ENCODE peak calls at places on chromosomes 3 and 15, in seven cellular contexts. Z is caudate nucleus, U is amniotic stem cell, K is GM13977, C is HTR-8/SVneo, J is amygdala, A is NCI-H510A treated with DMSO at 0.1 percent for 48 hours. N is an unnamed sample.

GRCh38 chr15:80619677-80620076 is 75.4 kb upstream of the ABHD17C start:
- DNase-seq in Z (no peak), U (peak), K (no peak), C (no peak), J (no peak), A (no peak), N (no peak)

GRCh38 chr3:32366638-32367368 is 24.9 kb upstream of the CMTM7 start:
- DNase-seq in Z (no peak), U (no peak), K (no peak), C (no peak), J (no peak), A (no peak), N (no peak)

GRCh38 chr3:194507571-194507970 is 20.8 kb upstream of the ATP13A3 start:
- DNase-seq in Z (no peak), U (no peak), K (no peak), C (no peak), J (no peak), A (no peak), N (no peak)

GRCh38 chr3:140199008-140199407 is 264.0 kb downstream of the CLSTN2 start:
- DNase-seq in Z (no peak), U (no peak), K (no peak), C (no peak), J (no peak), A (no peak), N (no peak)

GRCh38 chr15:34301058-34301457 is 36.5 kb downstream of the SLC12A6 start:
- DNase-seq in Z (no peak), U (no peak), K (no peak), C (no peak), J (no peak), A (no peak), N (no peak)

GRCh38 chr3:118955914-118956556 is 78.6 kb downstream of the IGSF11 start:
- DNase-seq in Z (no peak), U (no peak), K (no peak), C (no peak), J (no peak), A (no peak), N (no peak)

GRCh38 chr3:139716908-139717485 is 39.2 kb upstream of the NMNAT3 start:
- DNase-seq in Z (no peak), U (no peak), K (no peak), C (no peak), J (no peak), A (no peak), N (no peak)

GRCh38 chr15:25679964-25680658 is 183.0 kb downstream of the ATP10A start:
- DNase-seq in Z (no peak), U (no peak), K (no peak), C (no peak), J (no peak), A (no peak), N (no peak)

GRCh38 chr3:177300039-177300833 is 103.0 kb upstream of the TBL1XR1 start:
- DNase-seq in Z (no peak), U (no peak), K (no peak), C (no peak), J (no peak), A (peak), N (no peak)

GRCh38 chr3:99579246-99579645 is 59.1 kb upstream of the COL8A1 start:
- DNase-seq in Z (no peak), U (peak), K (no peak), C (peak), J (no peak), A (no peak), N (peak)

GRCh38 chr15:78372880-78373279 is 32.7 kb downstream of the CRABP1 start:
- DNase-seq in Z (no peak), U (no peak), K (no peak), C (no peak), J (no peak), A (no peak), N (no peak)